ENCODE peak calls at places on chromosomes 13 and 19, in four cellular contexts. O, M, E and C are unnamed samples.

GRCh38 chr19:12075538-12076139 is 11.1 kb downstream of the ZNF844 start:
- DNase-seq in O (no peak), E (no peak), M (no peak), C (no peak)

GRCh38 chr13:105462098-105462497 is 1073.4 kb downstream of the EFNB2 start:
- DNase-seq in E (no peak), M (no peak), O (no peak), C (no peak)

GRCh38 chr13:29577135-29578051 is 18.1 kb downstream of the SLC7A1 start:
- DNase-seq in E (no peak), M (no peak), O (no peak), C (no peak)

GRCh38 chr19:35612559-35613321 is at the start of gene HAUS5:
- DNase-seq in E (peak), M (peak), O (peak), C (peak)

GRCh38 chr19:16385296-16385695 is 60.7 kb downstream of the KLF2 start:
- DNase-seq in O (no peak), M (no peak), E (no peak), C (no peak)

GRCh38 chr13:41465215-41465907 is 8.0 kb downstream of the RGCC start:
- DNase-seq in E (no peak), M (peak), O (peak), C (no peak)

GRCh38 chr19:29561601-29562000 is 35.8 kb downstream of the VSTM2B start:
- DNase-seq in E (no peak), O (no peak), M (no peak), C (no peak)

GRCh38 chr19:11373166-11373884 is 1.1 kb upstream of the SWSAP1 start:
- DNase-seq in E (no peak), M (no peak), O (no peak), C (peak)

GRCh38 chr13:45142440-45143345 is 22.4 kb downstream of the GTF2F2 start:
- DNase-seq in E (no peak), M (no peak), O (no peak), C (no peak)

GRCh38 chr19:45152504-45153338 is 8.1 kb downstream of the NKPD1 start:
- DNase-seq in E (no peak), M (peak), O (peak), C (peak)

GRCh38 chr13:74061939-74062595 is 72.1 kb downstream of the KLF12 start:
- DNase-seq in O (no peak), E (no peak), M (no peak), C (no peak)

GRCh38 chr13:112690242-112690943 is 555 bp downstream of the ATP11A start:
- DNase-seq in E (peak), M (no peak), O (peak), C (peak)

GRCh38 chr19:16143399-16144215 is at the start of gene HSH2D:
- DNase-seq in O (peak), E (no peak), M (peak), C (no peak)

GRCh38 chr13:98384739-98385138 is 192.2 kb downstream of the STK24 start:
- DNase-seq in M (no peak), O (no peak), E (no peak), C (no peak)

GRCh38 chr13:73929287-73929932 is 204.8 kb downstream of the KLF12 start:
- DNase-seq in E (no peak), M (no peak), O (no peak), C (no peak)

GRCh38 chr13:20685042-20685441 is 18.5 kb upstream of the IL17D start:
- DNase-seq in M (no peak), E (no peak), O (no peak), C (no peak)

GRCh38 chr13:98348476-98348875 is 171.4 kb upstream of the RNF113B start:
- DNase-seq in E (no peak), M (no peak), O (no peak), C (no peak)

GRCh38 chr19:57123882-57124281 is 4.1 kb downstream of the USP29 start:
- DNase-seq in O (no peak), M (no peak), E (no peak), C (no peak)

GRCh38 chr13:78595819-78596700 is 7.3 kb downstream of the POU4F1 start:
- DNase-seq in E (no peak), M (no peak), O (no peak), C (peak)

GRCh38 chr19:7868326-7868670 is 5.9 kb downstream of the PRR36 start:
- DNase-seq in E (no peak), O (no peak), M (no peak), C (no peak)

GRCh38 chr19:4589579-4590410 is 30.3 kb upstream of the SEMA6B start:
- DNase-seq in O (peak), E (no peak), M (no peak), C (peak)